ENCODE peak calls at places on chromosomes 2 and 18, in six cellular contexts. One of them, this sample, is unnamed.
A peak's percentile ranks its signal among the peaks of the same experiment; 100 is the strongest.

GRCh38 chr18:58176915-58177717 is 133.1 kb downstream of the NEDD4L start:
- DNase-seq in neural progenitor cell: peak; percentile 48
- DNase-seq in brain microvascular endothelial cell: peak; percentile 91
- DNase-seq in dorsolateral prefrontal cortex: no peak
- DNase-seq in thyroid gland: no peak
- DNase-seq in mesendoderm: no peak
- DNase-seq in this sample: peak; percentile 70

GRCh38 chr2:101967826-101968498 is 23.8 kb upstream of the IL1R2 start:
- DNase-seq in neural progenitor cell: no peak
- DNase-seq in brain microvascular endothelial cell: no peak
- DNase-seq in dorsolateral prefrontal cortex: no peak
- DNase-seq in thyroid gland: peak; percentile 72
- DNase-seq in mesendoderm: no peak
- DNase-seq in this sample: no peak

GRCh38 chr2:8189316-8189715 is 492.5 kb upstream of the ID2 start:
- DNase-seq in neural progenitor cell: no peak
- DNase-seq in brain microvascular endothelial cell: no peak
- DNase-seq in dorsolateral prefrontal cortex: no peak
- DNase-seq in thyroid gland: no peak
- DNase-seq in mesendoderm: peak; percentile 59
- DNase-seq in this sample: no peak

GRCh38 chr2:134181219-134181618 is 72.7 kb upstream of the MGAT5 start:
- DNase-seq in neural progenitor cell: no peak
- DNase-seq in brain microvascular endothelial cell: no peak
- DNase-seq in dorsolateral prefrontal cortex: no peak
- DNase-seq in thyroid gland: peak; percentile 36
- DNase-seq in mesendoderm: no peak
- DNase-seq in this sample: no peak

GRCh38 chr2:131034122-131035051 is 58.9 kb downstream of the FAM168B start:
- DNase-seq in neural progenitor cell: peak; percentile 90
- DNase-seq in brain microvascular endothelial cell: no peak
- DNase-seq in dorsolateral prefrontal cortex: peak; percentile 82
- DNase-seq in thyroid gland: peak; percentile 70
- DNase-seq in mesendoderm: peak; percentile 51
- DNase-seq in this sample: no peak

GRCh38 chr2:147182260-147182659 is 662.6 kb upstream of the ACVR2A start:
- DNase-seq in neural progenitor cell: no peak
- DNase-seq in brain microvascular endothelial cell: no peak
- DNase-seq in dorsolateral prefrontal cortex: no peak
- DNase-seq in thyroid gland: no peak
- DNase-seq in mesendoderm: no peak
- DNase-seq in this sample: no peak

GRCh38 chr2:64024259-64024949 is 5.2 kb upstream of the VPS54 start:
- DNase-seq in neural progenitor cell: no peak
- DNase-seq in brain microvascular endothelial cell: no peak
- DNase-seq in dorsolateral prefrontal cortex: no peak
- DNase-seq in thyroid gland: no peak
- DNase-seq in mesendoderm: no peak
- DNase-seq in this sample: no peak

GRCh38 chr2:102667072-102667471 is 47.7 kb downstream of the SLC9A2 start:
- DNase-seq in neural progenitor cell: no peak
- DNase-seq in brain microvascular endothelial cell: peak; percentile 4
- DNase-seq in dorsolateral prefrontal cortex: no peak
- DNase-seq in thyroid gland: no peak
- DNase-seq in mesendoderm: no peak
- DNase-seq in this sample: no peak

GRCh38 chr2:101737478-101738240 is 40.2 kb downstream of the MAP4K4 start:
- DNase-seq in neural progenitor cell: no peak
- DNase-seq in brain microvascular endothelial cell: no peak
- DNase-seq in dorsolateral prefrontal cortex: no peak
- DNase-seq in thyroid gland: no peak
- DNase-seq in mesendoderm: no peak
- DNase-seq in this sample: no peak

GRCh38 chr18:67805261-67805660 is 288.7 kb upstream of the DSEL start:
- DNase-seq in neural progenitor cell: peak; percentile 30
- DNase-seq in brain microvascular endothelial cell: no peak
- DNase-seq in dorsolateral prefrontal cortex: no peak
- DNase-seq in thyroid gland: no peak
- DNase-seq in mesendoderm: peak; percentile 53
- DNase-seq in this sample: no peak

GRCh38 chr2:197851451-197851850 is 47.1 kb downstream of the PLCL1 start:
- DNase-seq in neural progenitor cell: peak; percentile 37
- DNase-seq in brain microvascular endothelial cell: no peak
- DNase-seq in dorsolateral prefrontal cortex: no peak
- DNase-seq in thyroid gland: no peak
- DNase-seq in mesendoderm: peak; percentile 61
- DNase-seq in this sample: no peak

GRCh38 chr2:17373736-17374135 is 144.5 kb downstream of the RAD51AP2 start:
- DNase-seq in neural progenitor cell: no peak
- DNase-seq in brain microvascular endothelial cell: no peak
- DNase-seq in dorsolateral prefrontal cortex: no peak
- DNase-seq in thyroid gland: no peak
- DNase-seq in mesendoderm: no peak
- DNase-seq in this sample: no peak

GRCh38 chr2:113697516-113697915 is 58.9 kb downstream of the SLC35F5 start:
- DNase-seq in neural progenitor cell: no peak
- DNase-seq in brain microvascular endothelial cell: no peak
- DNase-seq in dorsolateral prefrontal cortex: no peak
- DNase-seq in thyroid gland: no peak
- DNase-seq in mesendoderm: no peak
- DNase-seq in this sample: no peak

GRCh38 chr2:219277703-219278654 is 1.2 kb upstream of the DNAJB2 start:
- DNase-seq in neural progenitor cell: peak; percentile 83
- DNase-seq in brain microvascular endothelial cell: peak; percentile 77
- DNase-seq in dorsolateral prefrontal cortex: peak; percentile 85
- DNase-seq in thyroid gland: peak; percentile 81
- DNase-seq in mesendoderm: peak; percentile 94
- DNase-seq in this sample: peak; percentile 33

GRCh38 chr18:69845588-69846506 is 101.8 kb downstream of the CD226 start:
- DNase-seq in neural progenitor cell: no peak
- DNase-seq in brain microvascular endothelial cell: no peak
- DNase-seq in dorsolateral prefrontal cortex: no peak
- DNase-seq in thyroid gland: peak; percentile 67
- DNase-seq in mesendoderm: peak; percentile 57
- DNase-seq in this sample: no peak

GRCh38 chr2:16135196-16135912 is 195.0 kb downstream of the MYCN start:
- DNase-seq in neural progenitor cell: no peak
- DNase-seq in brain microvascular endothelial cell: no peak
- DNase-seq in dorsolateral prefrontal cortex: no peak
- DNase-seq in thyroid gland: no peak
- DNase-seq in mesendoderm: no peak
- DNase-seq in this sample: no peak

GRCh38 chr2:239154971-239155805 is 245.6 kb downstream of the HDAC4 start:
- DNase-seq in neural progenitor cell: no peak
- DNase-seq in brain microvascular endothelial cell: no peak
- DNase-seq in dorsolateral prefrontal cortex: peak; percentile 85
- DNase-seq in thyroid gland: no peak
- DNase-seq in mesendoderm: no peak
- DNase-seq in this sample: no peak

GRCh38 chr2:73324126-73324525 is 30.8 kb upstream of the EGR4 start:
- DNase-seq in neural progenitor cell: no peak
- DNase-seq in brain microvascular endothelial cell: no peak
- DNase-seq in dorsolateral prefrontal cortex: no peak
- DNase-seq in thyroid gland: no peak
- DNase-seq in mesendoderm: no peak
- DNase-seq in this sample: no peak
- H3K27me3 ChIP-seq in neural progenitor cell: peaks cover 44% of the 10 kb centered on the region
- H3K27me3 ChIP-seq in brain microvascular endothelial cell: peaks cover 1% of the 10 kb centered on the region
- H3K27me3 ChIP-seq in dorsolateral prefrontal cortex: no peaks in the 10 kb centered on the region
- H3K27me3 ChIP-seq in thyroid gland: no peaks in the 10 kb centered on the region
- H3K27me3 ChIP-seq in mesendoderm: no peaks in the 10 kb centered on the region
- H3K27me3 ChIP-seq in this sample: peaks cover 8% of the 10 kb centered on the region

GRCh38 chr18:24538421-24539264 is 78.2 kb downstream of the HRH4 start:
- DNase-seq in neural progenitor cell: no peak
- DNase-seq in brain microvascular endothelial cell: no peak
- DNase-seq in dorsolateral prefrontal cortex: no peak
- DNase-seq in thyroid gland: no peak
- DNase-seq in mesendoderm: peak; percentile 17
- DNase-seq in this sample: no peak

GRCh38 chr18:24544141-24544498 is 83.7 kb downstream of the HRH4 start:
- DNase-seq in neural progenitor cell: peak; percentile 74
- DNase-seq in brain microvascular endothelial cell: no peak
- DNase-seq in dorsolateral prefrontal cortex: no peak
- DNase-seq in thyroid gland: peak; percentile 3
- DNase-seq in mesendoderm: peak; percentile 43
- DNase-seq in this sample: no peak

GRCh38 chr18:24543408-24544140 is 83.1 kb downstream of the HRH4 start:
- DNase-seq in neural progenitor cell: no peak
- DNase-seq in brain microvascular endothelial cell: no peak
- DNase-seq in dorsolateral prefrontal cortex: no peak
- DNase-seq in thyroid gland: no peak
- DNase-seq in mesendoderm: no peak
- DNase-seq in this sample: no peak

GRCh38 chr18:24539866-24540604 is 79.6 kb downstream of the HRH4 start:
- DNase-seq in neural progenitor cell: no peak
- DNase-seq in brain microvascular endothelial cell: no peak
- DNase-seq in dorsolateral prefrontal cortex: no peak
- DNase-seq in thyroid gland: no peak
- DNase-seq in mesendoderm: no peak
- DNase-seq in this sample: no peak

GRCh38 chr18:24540896-24541295 is 80.5 kb downstream of the HRH4 start:
- DNase-seq in neural progenitor cell: no peak
- DNase-seq in brain microvascular endothelial cell: no peak
- DNase-seq in dorsolateral prefrontal cortex: no peak
- DNase-seq in thyroid gland: no peak
- DNase-seq in mesendoderm: no peak
- DNase-seq in this sample: no peak
- H3K4me3 ChIP-seq in neural progenitor cell: no peak overlapping the region
- H3K4me3 ChIP-seq in brain microvascular endothelial cell: no peak overlapping the region
- H3K4me3 ChIP-seq in dorsolateral prefrontal cortex: no peak overlapping the region
- H3K4me3 ChIP-seq in thyroid gland: no peak overlapping the region
- H3K4me3 ChIP-seq in mesendoderm: no peak overlapping the region
- H3K4me3 ChIP-seq in this sample: no peak overlapping the region

GRCh38 chr2:88450925-88451575 is 1.4 kb downstream of the FOXI3 start:
- DNase-seq in neural progenitor cell: no peak
- DNase-seq in brain microvascular endothelial cell: no peak
- DNase-seq in dorsolateral prefrontal cortex: no peak
- DNase-seq in thyroid gland: no peak
- DNase-seq in mesendoderm: no peak
- DNase-seq in this sample: no peak
- H3K27me3 ChIP-seq in neural progenitor cell: peaks cover 53% of the 10 kb centered on the region
- H3K27me3 ChIP-seq in brain microvascular endothelial cell: peaks cover 37% of the 10 kb centered on the region
- H3K27me3 ChIP-seq in dorsolateral prefrontal cortex: peaks cover 28% of the 10 kb centered on the region
- H3K27me3 ChIP-seq in thyroid gland: peaks cover 34% of the 10 kb centered on the region
- H3K27me3 ChIP-seq in mesendoderm: peaks cover 2% of the 10 kb centered on the region
- H3K27me3 ChIP-seq in this sample: peaks cover 27% of the 10 kb centered on the region

DNA sequence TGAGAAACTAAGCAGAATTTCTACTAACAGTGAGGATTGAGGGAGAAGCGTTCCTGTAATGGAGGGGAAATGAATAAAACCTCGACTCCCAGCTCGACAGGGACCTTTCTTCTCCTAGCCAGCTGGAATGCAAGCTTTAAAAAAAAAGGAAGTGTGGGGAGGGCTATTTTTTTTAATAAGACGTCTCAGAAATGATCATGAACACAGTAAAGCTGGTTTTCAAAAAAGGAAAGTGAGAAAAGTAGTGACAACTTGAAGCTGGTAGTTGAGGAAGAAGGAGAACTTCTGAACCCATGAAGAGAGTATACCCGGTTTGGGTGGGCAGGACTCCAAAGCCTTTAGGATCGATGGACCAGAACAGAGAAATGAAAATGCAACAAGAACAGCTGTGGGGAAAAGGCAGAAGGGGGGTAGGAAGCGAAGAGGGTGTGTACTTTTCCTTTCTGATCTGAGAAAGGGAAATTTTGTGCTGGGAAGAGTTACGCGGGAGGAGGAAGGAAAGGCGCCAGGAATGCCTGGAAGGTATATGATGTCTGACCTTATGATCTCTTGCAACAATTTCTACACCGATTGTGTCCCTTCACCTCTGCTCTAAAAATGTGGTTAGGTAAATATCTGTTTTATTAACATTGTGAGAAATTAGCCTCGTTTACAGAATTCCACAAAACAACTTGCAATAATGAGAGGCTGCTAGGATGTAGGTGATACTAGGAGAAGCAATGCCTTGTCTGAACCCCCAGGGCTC is 22.6 kb upstream of the CYP1B1 start:
- DNase-seq in neural progenitor cell: no peak
- DNase-seq in brain microvascular endothelial cell: no peak
- DNase-seq in dorsolateral prefrontal cortex: no peak
- DNase-seq in thyroid gland: peak; percentile 72
- DNase-seq in mesendoderm: peak; percentile 27
- DNase-seq in this sample: no peak
- H3K4me3 ChIP-seq in neural progenitor cell: peak overlapping the region; percentile 15
- H3K4me3 ChIP-seq in brain microvascular endothelial cell: no peak overlapping the region
- H3K4me3 ChIP-seq in dorsolateral prefrontal cortex: no peak overlapping the region
- H3K4me3 ChIP-seq in thyroid gland: no peak overlapping the region
- H3K4me3 ChIP-seq in mesendoderm: no peak overlapping the region
- H3K4me3 ChIP-seq in this sample: no peak overlapping the region

This sample was measured in BJ.